ENCODE peak calls at places on chromosomes 1 and 21, in seven cellular contexts. M, Q, D, G, C, R and A are unnamed samples. For H3K27me3, the result is how much of the 10 kb centered on the place peaks cover.

GRCh38 chr1:236836157-236836556 is 41.1 kb downstream of the MTR start:
- DNase-seq in C (no peak), D (no peak), M (no peak), R (no peak), G (no peak), Q (no peak), A (no peak)

GRCh38 chr1:966135-966602 is at the start of gene PLEKHN1:
- DNase-seq in M (peak), C (no peak), G (peak), D (no peak), R (no peak), Q (no peak), A (no peak)

GRCh38 chr1:244826712-244827111 is 8.7 kb upstream of the COX20 start:
- DNase-seq in D (no peak), R (peak), Q (no peak), M (no peak), G (no peak), C (no peak), A (no peak)

GRCh38 chr1:15244813-15245212 is 2.2 kb upstream of the FHAD1 start:
- DNase-seq in D (no peak), M (no peak), R (no peak), C (no peak), G (no peak), Q (peak), A (no peak)

GRCh38 chr1:58726581-58726980 is 26.7 kb upstream of the MYSM1 start:
- DNase-seq in M (no peak), G (no peak), C (no peak), R (no peak), Q (no peak), D (no peak), A (no peak)

GRCh38 chr1:221381858-221382623 is 359.8 kb downstream of the DUSP10 start:
- DNase-seq in Q (no peak), M (peak), C (no peak), R (no peak), D (no peak), G (peak), A (no peak)

GRCh38 chr21:41751621-41752020 is 15.2 kb downstream of the RIPK4 start:
- DNase-seq in D (no peak), C (peak), G (peak), R (peak), Q (no peak), M (no peak), A (no peak)

GRCh38 chr1:58574816-58575215 is 2.2 kb downstream of the TACSTD2 start:
- DNase-seq in C (no peak), D (no peak), M (no peak), Q (no peak), R (no peak), G (peak), A (no peak)

GRCh38 chr1:16215882-16216753 is 3.7 kb upstream of the ARHGEF19 start:
- DNase-seq in Q (no peak), M (peak), R (no peak), D (peak), C (peak), G (peak), A (peak)

GRCh38 chr1:236120725-236121153 is 21.6 kb upstream of the GPR137B start:
- DNase-seq in C (no peak), M (no peak), D (no peak), G (no peak), R (no peak), Q (no peak), A (no peak)

GRCh38 chr1:155073377-155074272 is 5.0 kb upstream of the EFNA3 start:
- DNase-seq in G (no peak), M (no peak), D (no peak), C (no peak), Q (no peak), R (no peak), A (no peak)

GRCh38 chr1:43273708-43274107 is 3.9 kb downstream of the TMEM125 start:
- DNase-seq in C (no peak), M (no peak), R (no peak), G (no peak), Q (no peak), D (peak), A (no peak)

GRCh38 chr1:161399257-161399998 is 31.8 kb upstream of the CFAP126 start:
- DNase-seq in R (peak), D (peak), M (peak), C (peak), G (peak), Q (peak), A (peak)

GRCh38 chr1:97348599-97349265 is 572.1 kb downstream of the DPYD start:
- DNase-seq in G (no peak), M (peak), D (no peak), C (no peak), Q (no peak), R (no peak), A (peak)

GRCh38 chr1:160674415-160674814 is 27.6 kb upstream of the SLAMF1 start:
- DNase-seq in D (no peak), C (no peak), M (no peak), G (no peak), R (no peak), Q (no peak), A (no peak)

GRCh38 chr1:199733125-199733524 is 294.4 kb upstream of the NR5A2 start:
- DNase-seq in R (no peak), D (no peak), C (no peak), M (no peak), G (peak), Q (no peak), A (no peak)
- H3K27me3 ChIP-seq in R (under half), D (under half), C (under half), M (under half), G (under half), Q (under half), A (under half)

GRCh38 chr1:240468616-240469015 is 143.3 kb downstream of the GREM2 start:
- DNase-seq in G (no peak), M (peak), C (no peak), Q (no peak), D (no peak), R (no peak), A (no peak)
- H3K27me3 ChIP-seq in G (under half), M (under half), C (under half), Q (under half), D (under half), R (under half), A (under half)

GRCh38 chr1:205565799-205566198 is 61.3 kb downstream of the CDK18 start:
- DNase-seq in R (no peak), M (no peak), C (no peak), D (no peak), Q (no peak), G (no peak), A (no peak)
- H3K27me3 ChIP-seq in R (half or more), M (half or more), C (half or more), D (under half), Q (under half), G (half or more), A (half or more)

DNA sequence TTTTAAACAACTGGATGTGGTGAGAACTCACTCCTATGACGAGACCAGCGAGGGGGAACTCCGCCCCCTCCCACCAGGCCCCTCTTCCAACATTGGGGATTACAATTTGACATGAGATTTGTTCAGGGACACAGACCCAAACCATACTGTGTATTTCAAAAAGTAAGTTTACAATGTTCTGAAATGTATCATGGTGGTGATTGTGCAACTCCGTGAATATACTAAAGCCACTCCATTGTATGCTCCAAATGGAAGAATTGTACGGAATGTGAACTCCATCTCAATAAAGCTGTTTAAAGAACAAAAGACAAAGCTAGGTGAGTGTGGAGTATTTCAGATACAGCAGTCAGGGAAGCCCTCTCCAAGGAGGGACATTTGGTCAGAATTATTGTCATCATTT is 432.1 kb upstream of the VAMP3 start:
- DNase-seq in M (peak), G (no peak), Q (no peak), C (no peak), R (no peak), D (no peak), A (no peak)
- H3K27me3 ChIP-seq in M (under half), G (under half), Q (under half), C (under half), R (under half), D (under half), A (under half)

GRCh38 chr1:212702672-212703071 is 3.0 kb upstream of the BATF3 start:
- DNase-seq in Q (no peak), M (no peak), D (no peak), C (no peak), R (no peak), G (no peak), A (no peak)
- H3K27me3 ChIP-seq in Q (under half), M (under half), D (under half), C (under half), R (under half), G (half or more), A (half or more)

GRCh38 chr1:248599396-248599795 is 1.9 kb upstream of the OR2T10 start:
- DNase-seq in Q (no peak), D (no peak), R (no peak), C (no peak), M (no peak), G (no peak), A (no peak)
- H3K27me3 ChIP-seq in Q (under half), D (under half), R (under half), C (under half), M (under half), G (under half), A (under half)

DNA sequence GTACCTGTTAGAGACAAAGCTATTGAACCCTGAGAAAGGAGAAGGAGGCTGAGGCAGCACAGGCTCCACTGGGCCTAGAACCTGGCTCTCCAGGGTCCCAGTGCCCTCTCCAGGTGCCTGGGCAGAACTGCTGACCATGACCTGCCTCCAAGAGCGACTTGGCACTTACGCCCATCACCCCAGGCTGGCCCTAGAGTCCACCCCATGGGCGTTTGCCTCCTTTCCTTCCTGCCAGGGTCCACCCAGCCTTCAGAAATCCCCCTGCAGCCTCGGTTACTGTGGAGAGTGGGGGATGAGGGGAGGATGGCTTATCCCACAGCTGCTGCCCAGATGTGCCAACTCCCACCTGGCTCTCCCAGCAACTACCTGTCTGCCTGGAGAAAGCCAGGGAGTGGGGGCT is 14.7 kb upstream of the C1QA start:
- DNase-seq in M (no peak), C (no peak), G (no peak), R (no peak), D (no peak), Q (no peak), A (no peak)
- H3K27me3 ChIP-seq in M (half or more), C (half or more), G (under half), R (half or more), D (half or more), Q (under half), A (under half)

DNA sequence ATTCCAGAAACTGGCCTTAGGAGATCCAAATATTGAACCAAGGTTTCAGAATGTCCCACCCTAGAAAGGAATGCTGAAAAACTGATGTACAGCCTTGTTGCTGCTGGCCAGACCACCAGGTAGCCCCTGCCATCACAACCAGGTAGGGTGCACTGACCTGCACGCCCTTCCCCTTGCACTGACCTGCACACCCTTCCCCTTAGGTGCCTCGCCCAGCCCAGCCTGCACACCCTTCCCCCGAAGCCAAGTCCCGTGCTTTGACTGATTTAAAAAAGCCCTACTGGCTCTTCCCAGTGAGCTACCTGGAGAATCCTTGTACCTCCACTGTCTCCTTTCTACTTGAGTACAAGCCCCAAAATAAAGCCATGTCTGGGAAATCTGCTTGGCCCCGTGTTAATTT is 26.3 kb upstream of the C1orf198 start:
- DNase-seq in D (no peak), G (no peak), C (no peak), R (no peak), M (no peak), Q (no peak), A (no peak)
- H3K27me3 ChIP-seq in D (under half), G (under half), C (under half), R (under half), M (under half), Q (under half), A (under half)

GRCh38 chr1:2174348-2175054 is 20.1 kb downstream of the FAAP20 start:
- DNase-seq in R (peak), C (peak), Q (no peak), G (peak), D (peak), M (peak), A (peak)
- H3K27me3 ChIP-seq in R (under half), C (under half), Q (under half), G (under half), D (under half), M (under half), A (under half)

GRCh38 chr1:228514421-228514820 is 27.2 kb downstream of the RNF187 start:
- DNase-seq in M (no peak), Q (no peak), D (no peak), C (no peak), R (no peak), G (no peak), A (peak)
- H3K27me3 ChIP-seq in M (under half), Q (under half), D (under half), C (under half), R (under half), G (half or more), A (half or more)